ENCODE peak calls at places on chromosomes 1 and 21, in six cellular contexts. U is GM19239; O is osteocyte; K is foreskin fibroblast; B is GM12891; J is stimulated activated CD8-positive, alpha-beta memory T cell treated with anti-CD3 and anti-CD28 coated beads, Interleukin-4, amount 100 ng/mL, for 1 hour. D is an unnamed sample.
A peak's percentile ranks its signal among the peaks of the same experiment; 100 is the strongest.

GRCh38 chr1:6180215-6180577 is at the start of gene CHD5:
- DNase-seq in J (no peak), O (peak; percentile 84), K (peak; percentile 46), B (no peak), U (peak; percentile 28), D (no peak)

GRCh38 chr1:86195281-86195680 is 38.7 kb upstream of the COL24A1 start:
- DNase-seq in O (no peak), B (no peak), J (no peak), U (no peak), K (no peak), D (no peak)

GRCh38 chr1:228866498-228866897 is 131.2 kb downstream of the RHOU start:
- DNase-seq in J (no peak), K (no peak), O (peak; percentile 53), B (no peak), U (no peak), D (no peak)

GRCh38 chr1:170351368-170351946 is 180.5 kb upstream of the GORAB start:
- DNase-seq in J (no peak), B (no peak), K (no peak), U (no peak), O (no peak), D (no peak)

GRCh38 chr21:33936221-33937038 is 20.8 kb upstream of the ATP5PO start:
- DNase-seq in K (peak; percentile 17), O (no peak), J (no peak), U (no peak), B (no peak), D (no peak)

GRCh38 chr1:216111842-216112241 is 311.4 kb downstream of the USH2A start:
- DNase-seq in J (no peak), U (no peak), B (no peak), K (peak; percentile 2), O (no peak), D (no peak)

GRCh38 chr1:101239095-101240040 is 2.5 kb downstream of the S1PR1 start:
- DNase-seq in O (no peak), K (no peak), J (no peak), U (no peak), B (no peak), D (no peak)

GRCh38 chr21:46392921-46393320 is 65.8 kb upstream of the DIP2A start:
- DNase-seq in O (no peak), J (no peak), K (peak; percentile 81), U (no peak), B (no peak), D (no peak)

GRCh38 chr21:33101300-33102005 is 31.5 kb downstream of the OLIG1 start:
- DNase-seq in B (no peak), U (no peak), O (no peak), J (no peak), K (no peak), D (no peak)

GRCh38 chr1:113786055-113786454 is 26.2 kb downstream of the RSBN1 start:
- DNase-seq in K (peak; percentile 30), U (no peak), B (no peak), O (no peak), J (no peak), D (no peak)

GRCh38 chr1:185419718-185420117 is 102.7 kb upstream of the IVNS1ABP start:
- DNase-seq in O (no peak), U (no peak), B (no peak), J (no peak), K (peak; percentile 65), D (no peak)

GRCh38 chr1:33390550-33390949 is 40.3 kb downstream of the PHC2 start:
- DNase-seq in K (peak; percentile 88), B (no peak), U (no peak), J (no peak), O (no peak), D (no peak)

GRCh38 chr1:21607549-21608529 is 61.3 kb downstream of the RAP1GAP start:
- DNase-seq in O (no peak), B (peak; percentile 97), K (peak; percentile 59), J (no peak), U (peak; percentile 88), D (peak; percentile 64)

GRCh38 chr1:66278260-66279046 is 255.5 kb upstream of the SGIP1 start:
- DNase-seq in K (no peak), O (no peak), B (no peak), J (no peak), U (no peak), D (peak; percentile 46)

GRCh38 chr1:109821221-109821669 is 57.5 kb upstream of the EPS8L3 start:
- DNase-seq in U (no peak), J (no peak), O (peak; percentile 85), B (no peak), K (peak; percentile 97), D (no peak)

GRCh38 chr1:169493251-169493650 is 7.5 kb upstream of the SLC19A2 start:
- DNase-seq in J (no peak), O (no peak), K (no peak), U (no peak), B (no peak), D (no peak)

GRCh38 chr1:21944261-21945074 is 7.4 kb upstream of the HSPG2 start:
- DNase-seq in K (peak; percentile 50), O (no peak), U (no peak), J (no peak), B (no peak), D (no peak)

GRCh38 chr1:199007423-199007822 is 368.6 kb downstream of the PTPRC start:
- DNase-seq in J (no peak), O (no peak), U (no peak), K (peak; percentile 10), B (no peak), D (no peak)

GRCh38 chr1:170853302-170853701 is 82.0 kb upstream of the MROH9 start:
- DNase-seq in O (no peak), U (no peak), B (no peak), J (no peak), K (no peak), D (no peak)

GRCh38 chr1:15693371-15693770 is 9.3 kb downstream of the PLEKHM2 start:
- DNase-seq in B (no peak), O (no peak), K (no peak), U (no peak), J (no peak), D (no peak)

GRCh38 chr21:38467369-38467768 is 30.9 kb downstream of the ERG start:
- DNase-seq in J (no peak), O (no peak), B (no peak), K (no peak), U (no peak), D (no peak)

GRCh38 chr1:27954186-27954585 is 5.6 kb upstream of the XKR8 start:
- DNase-seq in K (no peak), J (no peak), U (no peak), O (no peak), B (no peak), D (no peak)

GRCh38 chr1:204826970-204827369 is 43.7 kb upstream of the NFASC start:
- DNase-seq in K (peak; percentile 22), O (no peak), J (no peak), U (peak; percentile 61), B (peak; percentile 37), D (no peak)

GRCh38 chr1:190619724-190620123 is 142.1 kb upstream of the BRINP3 start:
- DNase-seq in K (no peak), O (no peak), U (no peak), J (no peak), B (no peak), D (no peak)

GRCh38 chr1:167447521-167448136 is 70.7 kb downstream of the CD247 start:
- DNase-seq in O (no peak), B (no peak), U (no peak), J (peak; percentile 51), K (no peak), D (no peak)

GRCh38 chr21:28617300-28617699 is 375.4 kb downstream of the LTN1 start:
- DNase-seq in U (no peak), O (no peak), J (no peak), K (no peak), B (no peak), D (no peak)

GRCh38 chr1:33133478-33134105 is 48.3 kb downstream of the TRIM62 start:
- DNase-seq in K (peak; percentile 42), O (no peak), B (no peak), U (no peak), J (no peak), D (no peak)

GRCh38 chr1:240515505-240515904 is 96.5 kb downstream of the GREM2 start:
- DNase-seq in K (peak; percentile 39), U (no peak), B (no peak), O (no peak), J (no peak), D (no peak)

GRCh38 chr21:36072453-36073167 is 2.8 kb downstream of the CBR1 start:
- DNase-seq in O (no peak), U (no peak), J (no peak), B (no peak), K (no peak), D (no peak)

GRCh38 chr1:147515046-147515869 is 26.0 kb upstream of the BCL9 start:
- DNase-seq in K (peak; percentile 69), O (no peak), J (no peak), B (no peak), U (no peak), D (no peak)

GRCh38 chr1:245860681-245861552 is 646.2 kb downstream of the SMYD3 start:
- DNase-seq in J (no peak), K (peak; percentile 83), U (no peak), O (no peak), B (no peak), D (no peak)

GRCh38 chr1:38052750-38053415 is 6.3 kb upstream of the POU3F1 start:
- DNase-seq in J (no peak), B (peak; percentile 49), K (no peak), U (no peak), O (no peak), D (peak; percentile 25)

GRCh38 chr1:84570436-84571149 is 3.6 kb downstream of the CTBS start:
- DNase-seq in J (no peak), K (peak; percentile 33), U (no peak), O (no peak), B (no peak), D (no peak)

GRCh38 chr1:23854568-23854967 is 13.5 kb downstream of the FUCA1 start:
- DNase-seq in O (no peak), K (peak; percentile 35), B (no peak), J (no peak), U (no peak), D (no peak)

D was measured in GM12864.